ENCODE peak calls at places on chromosome 6, in nine cellular contexts. Y, K, T, M, I, Z, U, V and J are unnamed samples.

GRCh38 chr6:251920-252319 is 40.4 kb upstream of the DUSP22 start:
- DNase-seq in K (no peak), Y (no peak), I (no peak), V (no peak), M (no peak), Z (no peak), U (no peak), T (no peak), J (peak)

GRCh38 chr6:37474316-37474715 is 25.4 kb downstream of the CCDC167 start:
- DNase-seq in U (no peak), I (no peak), T (no peak), V (no peak), Y (no peak), Z (no peak), K (no peak), M (no peak), J (no peak)

GRCh38 chr6:117771403-117771802 is 96.1 kb downstream of the NUS1 start:
- DNase-seq in Y (no peak), T (no peak), U (no peak), M (no peak), I (no peak), Z (no peak), V (no peak), K (no peak), J (no peak)

GRCh38 chr6:142671791-142672190 is 273.2 kb downstream of the HIVEP2 start:
- DNase-seq in T (no peak), I (no peak), Y (no peak), M (no peak), K (no peak), U (no peak), Z (no peak), V (no peak), J (no peak)

GRCh38 chr6:36997811-36998722 is 7.4 kb upstream of the FGD2 start:
- DNase-seq in M (peak), I (no peak), K (no peak), Y (peak), U (peak), Z (no peak), V (no peak), T (no peak), J (no peak)

GRCh38 chr6:155311076-155311475 is 3.2 kb downstream of the TFB1M start:
- DNase-seq in K (no peak), U (no peak), V (no peak), Y (no peak), M (no peak), Z (no peak), T (no peak), I (no peak), J (no peak)

GRCh38 chr6:53979468-53980067 is 131.7 kb upstream of the MLIP start:
- DNase-seq in T (peak), V (no peak), U (no peak), M (no peak), Z (peak), Y (no peak), I (no peak), K (peak), J (peak)

GRCh38 chr6:111799576-111800467 is 73.4 kb downstream of the FYN start:
- DNase-seq in V (no peak), T (no peak), K (no peak), U (no peak), Y (no peak), Z (no peak), M (no peak), I (no peak), J (no peak)

GRCh38 chr6:30556964-30557682 is at the start of gene PRR3:
- DNase-seq in U (peak), Y (peak), Z (peak), I (peak), K (peak), T (peak), V (peak), M (peak), J (peak)

GRCh38 chr6:31878761-31879542 is at the start of gene SLC44A4:
- DNase-seq in Z (no peak), U (no peak), T (peak), V (no peak), M (no peak), Y (no peak), K (no peak), I (no peak), J (no peak)

GRCh38 chr6:15389759-15390723 is 144.2 kb downstream of the JARID2 start:
- DNase-seq in T (peak), Y (peak), V (no peak), U (no peak), K (peak), Z (peak), M (no peak), I (no peak), J (peak)

GRCh38 chr6:139655783-139656705 is 281.6 kb upstream of the CITED2 start:
- DNase-seq in Y (no peak), M (no peak), K (peak), V (no peak), I (no peak), T (peak), U (no peak), Z (no peak), J (no peak)

GRCh38 chr6:38671885-38672467 is 31.0 kb downstream of the GLO1 start:
- DNase-seq in I (peak), Z (peak), K (peak), V (no peak), M (no peak), Y (peak), U (no peak), T (peak), J (peak)

GRCh38 chr6:128655978-128656498 is 135.6 kb upstream of the PTPRK start:
- DNase-seq in V (no peak), Z (peak), K (peak), U (no peak), Y (no peak), T (no peak), M (no peak), I (peak), J (peak)

GRCh38 chr6:166284640-166285039 is 23.6 kb downstream of the PRR18 start:
- DNase-seq in T (no peak), Y (no peak), K (no peak), I (no peak), U (no peak), Z (no peak), V (no peak), M (no peak), J (no peak)

GRCh38 chr6:12569646-12570045 is 146.9 kb upstream of the PHACTR1 start:
- DNase-seq in T (no peak), K (no peak), I (no peak), M (no peak), Z (no peak), V (no peak), U (no peak), Y (no peak), J (no peak)

GRCh38 chr6:62775427-62776022 is 435.7 kb upstream of the FKBP1C start:
- DNase-seq in Z (no peak), I (no peak), M (no peak), V (no peak), U (no peak), K (no peak), Y (no peak), T (peak), J (peak)

GRCh38 chr6:12548526-12548925 is 168.0 kb upstream of the PHACTR1 start:
- DNase-seq in V (no peak), Y (no peak), I (peak), T (no peak), K (peak), Z (peak), M (no peak), U (no peak), J (no peak)

GRCh38 chr6:72622094-72622540 is 253 bp downstream of the KCNQ5 start:
- DNase-seq in K (peak), V (no peak), Y (no peak), U (no peak), Z (peak), M (no peak), I (peak), T (peak), J (no peak)

GRCh38 chr6:84422380-84422968 is 195.0 kb upstream of the CEP162 start:
- DNase-seq in M (no peak), Y (peak), V (no peak), I (no peak), U (no peak), K (peak), T (peak), Z (peak), J (peak)

GRCh38 chr6:434051-434705 is 42.6 kb downstream of the IRF4 start:
- DNase-seq in Z (no peak), V (no peak), I (no peak), T (no peak), K (no peak), M (no peak), U (no peak), Y (no peak), J (no peak)

GRCh38 chr6:75813476-75814250 is 64.6 kb downstream of the MYO6 start:
- DNase-seq in K (no peak), U (no peak), M (no peak), V (no peak), T (no peak), Z (no peak), I (no peak), Y (no peak), J (no peak)

GRCh38 chr6:111720931-111721496 is 115.3 kb upstream of the TRAF3IP2 start:
- DNase-seq in K (no peak), M (no peak), U (no peak), T (no peak), V (no peak), Z (no peak), I (no peak), Y (no peak), J (no peak)

GRCh38 chr6:125871365-125871764 is 80.6 kb downstream of the NCOA7 start:
- DNase-seq in Z (no peak), M (no peak), U (peak), K (no peak), V (no peak), Y (no peak), T (no peak), I (no peak), J (peak)

GRCh38 chr6:168098431-168098861 is 19.4 kb upstream of the FRMD1 start:
- DNase-seq in V (no peak), M (no peak), I (no peak), T (no peak), Y (no peak), U (no peak), Z (no peak), K (no peak), J (no peak)

GRCh38 chr6:116277124-116277523 is 2.6 kb downstream of the TSPYL1 start:
- DNase-seq in M (no peak), V (no peak), Z (no peak), U (no peak), T (no peak), Y (no peak), I (no peak), K (no peak), J (no peak)

GRCh38 chr6:140319209-140319608 is 944.8 kb upstream of the CITED2 start:
- DNase-seq in T (peak), Y (no peak), I (peak), Z (peak), V (no peak), U (no peak), M (no peak), K (peak), J (peak)

GRCh38 chr6:149657441-149657840 is 8.9 kb upstream of the KATNA1 start:
- DNase-seq in V (no peak), K (no peak), T (no peak), I (no peak), Z (no peak), Y (no peak), M (no peak), U (no peak), J (no peak)

GRCh38 chr6:51167468-51167867 is 348.8 kb downstream of the TFAP2B start:
- DNase-seq in M (no peak), K (no peak), V (no peak), U (no peak), I (no peak), T (no peak), Y (no peak), Z (no peak), J (no peak)

GRCh38 chr6:129605962-129606361 is 104.0 kb downstream of the ARHGAP18 start:
- DNase-seq in Y (no peak), T (no peak), U (no peak), Z (no peak), V (no peak), K (no peak), M (no peak), I (no peak), J (no peak)

GRCh38 chr6:99143108-99143828 is 195.5 kb upstream of the FBXL4 start:
- DNase-seq in M (no peak), I (no peak), Z (no peak), U (no peak), T (no peak), V (no peak), K (no peak), Y (no peak), J (no peak)

GRCh38 chr6:111805511-111806181 is 67.6 kb downstream of the FYN start:
- DNase-seq in I (no peak), Z (peak), T (no peak), M (no peak), Y (no peak), K (peak), V (no peak), U (no peak), J (peak)

DNA sequence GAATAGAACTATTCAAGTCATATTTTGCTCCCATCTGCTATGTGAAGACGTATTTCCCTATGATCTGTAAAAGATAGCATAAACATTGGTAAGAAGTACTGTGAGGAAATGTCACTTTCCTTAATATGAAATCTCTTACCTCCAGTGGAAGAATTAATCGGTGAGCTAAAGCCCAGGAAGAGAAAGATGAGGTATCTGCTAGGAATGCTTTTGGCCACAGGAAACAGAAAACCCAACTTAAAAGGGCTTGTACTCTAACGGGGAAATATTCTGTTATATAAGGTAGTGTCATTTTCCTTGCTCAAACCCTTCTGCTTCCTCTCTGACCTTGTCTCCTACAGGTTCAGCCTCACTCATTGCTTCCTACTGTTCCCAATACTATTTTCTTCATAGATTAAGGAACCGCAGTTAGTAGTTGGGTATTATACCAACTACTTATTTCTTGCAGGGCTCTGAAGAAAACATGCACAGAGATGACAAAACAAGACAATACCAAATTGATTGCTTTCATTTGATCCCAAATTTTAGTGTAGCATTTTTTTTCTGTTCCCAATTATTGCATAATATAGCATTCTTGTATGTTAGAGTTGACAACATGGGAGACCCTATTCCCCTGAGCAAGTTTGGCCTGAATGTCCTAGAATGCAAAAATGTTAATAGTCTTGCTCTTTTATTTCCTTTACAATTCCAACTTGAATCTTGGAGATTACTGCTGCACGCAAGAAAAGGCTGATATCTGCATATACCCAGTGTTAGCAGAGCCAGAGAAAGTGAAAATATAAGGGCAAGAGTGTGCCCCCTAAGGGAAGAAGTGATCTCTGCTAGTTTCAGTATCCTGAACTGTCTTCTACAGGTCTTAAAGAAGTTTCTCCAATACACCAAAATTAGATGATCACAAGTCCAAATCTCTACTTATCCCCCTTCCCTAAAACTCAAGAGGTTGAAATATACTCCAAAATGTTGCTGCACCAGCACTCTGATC is 65.3 kb downstream of the AFG1L start:
- DNase-seq in Z (peak), T (no peak), U (no peak), K (peak), I (no peak), V (no peak), M (no peak), Y (no peak), J (peak)
- TF ChIP-seq CTCF in Z (peak), T (peak), U (no peak), K (no peak), I (peak), V (no peak), M (no peak), Y (no peak), J (peak)

GRCh38 chr6:2148748-2149147 is 96.7 kb downstream of the GMDS start:
- DNase-seq in K (no peak), Y (no peak), V (no peak), T (no peak), U (no peak), M (no peak), Z (no peak), I (no peak), J (no peak)

GRCh38 chr6:2149370-2150006 is 95.9 kb downstream of the GMDS start:
- DNase-seq in I (no peak), V (no peak), Y (no peak), M (no peak), T (no peak), K (no peak), Z (no peak), U (no peak), J (no peak)

DNA sequence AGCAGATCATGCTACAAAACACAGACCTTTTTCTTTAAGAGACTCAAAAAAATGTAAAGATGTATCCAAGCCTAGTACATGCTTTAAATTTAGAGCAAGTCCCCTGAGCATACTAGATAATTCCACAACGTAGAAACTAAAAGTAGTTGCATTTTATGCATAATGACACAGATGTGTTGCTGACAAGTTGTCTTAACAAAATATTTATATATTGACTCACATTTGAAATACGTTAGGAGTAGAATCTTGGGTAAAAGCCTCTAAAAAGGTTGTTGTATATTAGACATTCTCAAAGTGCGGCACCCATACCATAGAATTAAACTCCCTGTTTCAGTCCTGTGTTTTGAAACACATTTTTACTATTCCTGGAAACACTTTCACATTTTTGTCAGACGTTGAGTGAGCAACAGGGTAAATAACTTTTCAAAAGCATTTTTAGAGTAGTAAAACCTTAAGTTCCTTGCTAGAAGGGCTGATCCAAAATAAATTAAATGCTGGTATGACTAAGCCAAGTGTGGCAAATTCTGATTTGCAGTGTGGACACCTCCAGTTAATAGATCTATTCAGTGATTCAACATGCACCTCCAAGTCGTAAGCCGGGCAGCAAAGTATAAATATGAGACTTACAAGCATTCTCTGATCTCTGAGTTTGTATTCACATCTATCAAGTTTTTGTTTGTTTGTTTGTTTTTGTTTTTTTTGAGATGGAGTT is 97.5 kb downstream of the GMDS start:
- DNase-seq in V (no peak), Z (peak), T (no peak), U (no peak), I (no peak), K (peak), M (no peak), Y (no peak), J (peak)
- H3K4me3 ChIP-seq in V (no peak), Z (no peak), T (no peak), U (no peak), I (no peak), K (no peak), M (no peak), Y (no peak), J (no peak)

GRCh38 chr6:33632603-33633039 is 11.5 kb downstream of the ITPR3 start:
- DNase-seq in V (no peak), Y (peak), M (no peak), Z (peak), T (peak), U (no peak), K (no peak), I (no peak), J (peak)
- TF ChIP-seq CTCF in V (peak), Y (peak), M (no peak), Z (peak), T (peak), U (peak), K (peak), I (peak), J (peak)

DNA sequence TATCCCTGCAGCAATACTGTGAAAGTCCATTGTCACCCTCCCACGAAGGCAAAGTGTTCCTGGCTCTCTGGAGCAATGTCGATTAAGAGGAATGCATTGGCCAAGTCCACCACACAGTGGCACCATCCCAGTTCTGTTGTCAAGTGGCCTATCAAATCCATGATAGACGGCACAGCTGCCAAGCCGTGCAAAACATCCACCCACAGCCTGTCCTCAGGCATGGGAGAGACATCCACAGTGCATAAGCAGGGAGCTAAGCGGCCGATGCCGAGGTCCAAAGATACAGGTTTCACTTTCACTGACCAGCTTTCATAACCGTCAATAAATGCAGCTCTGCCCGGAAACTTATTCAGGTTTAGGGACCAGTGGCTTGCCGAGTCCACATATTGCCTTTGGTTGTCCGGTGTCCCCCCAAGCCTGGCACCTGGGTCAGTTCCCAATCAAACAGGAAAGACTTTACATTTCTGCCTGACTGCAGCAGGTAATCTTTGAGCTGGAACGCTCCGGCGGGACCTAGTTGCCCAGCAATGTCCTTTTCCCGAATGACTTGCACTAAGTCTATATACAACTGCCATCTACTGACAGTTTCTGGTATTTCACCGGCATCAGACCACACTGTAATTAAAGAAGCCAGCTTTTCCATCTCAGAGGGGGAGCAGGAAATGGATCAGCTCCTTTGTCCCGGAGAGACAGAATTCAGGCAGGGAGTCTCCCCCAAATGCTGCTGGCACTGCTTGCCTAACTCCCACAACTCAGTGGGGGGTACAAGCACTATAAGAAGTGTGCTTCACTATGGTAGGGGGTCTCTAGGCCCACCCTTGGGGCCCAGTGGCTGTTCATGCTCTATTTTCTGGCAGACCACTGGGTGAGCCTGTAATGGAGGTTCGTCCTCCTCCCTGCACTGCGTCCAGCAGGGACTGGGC is 6.3 kb downstream of the ZKSCAN3 start:
- DNase-seq in Y (peak), Z (peak), K (peak), I (peak), U (peak), V (peak), T (peak), M (peak), J (peak)
- H3K4me3 ChIP-seq in Y (peak), Z (peak), K (peak), I (peak), U (peak), V (peak), T (peak), M (peak), J (peak)

DNA sequence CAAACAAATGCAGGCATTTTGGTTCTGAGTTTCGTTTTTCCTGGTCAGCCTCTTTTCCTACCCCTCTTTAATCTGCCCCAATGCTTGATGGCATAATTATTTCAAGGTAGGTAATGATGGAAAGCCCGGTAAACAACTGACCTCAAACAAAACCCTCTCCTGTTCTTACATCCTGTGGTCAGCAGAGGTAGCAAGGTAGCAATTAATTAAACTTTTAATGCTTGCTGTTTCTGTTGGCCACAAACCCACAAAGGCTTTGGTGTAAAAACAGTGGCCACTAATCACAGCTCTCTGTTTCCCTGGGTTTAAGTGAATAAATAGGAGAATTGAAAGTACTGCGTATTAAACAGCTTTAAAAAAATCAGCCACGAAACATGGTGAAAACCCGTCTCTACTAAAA is 261.5 kb upstream of the SOX4 start:
- DNase-seq in V (no peak), M (no peak), I (no peak), Z (no peak), T (no peak), U (no peak), Y (no peak), K (no peak), J (no peak)
- TF ChIP-seq CTCF in V (no peak), M (no peak), I (no peak), Z (no peak), T (no peak), U (no peak), Y (no peak), K (no peak), J (no peak)

GRCh38 chr6:39941820-39942219 is 7.6 kb upstream of the MOCS1 start:
- DNase-seq in U (no peak), M (no peak), Z (no peak), T (no peak), Y (no peak), K (no peak), I (no peak), V (no peak), J (no peak)
- H3K4me3 ChIP-seq in U (no peak), M (no peak), Z (no peak), T (no peak), Y (no peak), K (no peak), I (no peak), V (no peak), J (no peak)